ENCODE peak calls at places on chromosomes 3 and 15, in six cellular contexts. L is SJSA1; K is mammary epithelial cell; Y is endodermal cell; R is astrocyte; I is CD8-positive, alpha-beta memory T cell. M is an unnamed sample. For H3K4me1 and H3K9me3, the result is how much of the 10 kb centered on the place peaks cover.

GRCh38 chr15:48802867-48803266 is 8.0 kb downstream of the CEP152 start:
- DNase-seq in R (peak), I (no peak), K (peak), L (peak), Y (no peak), M (no peak)

GRCh38 chr3:35929158-35929557 is 289.8 kb downstream of the ARPP21 start:
- DNase-seq in R (peak), L (no peak), K (no peak), I (no peak), Y (no peak), M (no peak)

GRCh38 chr3:126308394-126309125 is 48.6 kb downstream of the KLF15 start:
- DNase-seq in I (no peak), K (no peak), L (no peak), Y (peak), R (no peak), M (no peak)

GRCh38 chr15:48062476-48062875 is 58.3 kb upstream of the SLC24A5 start:
- DNase-seq in L (peak), R (peak), K (no peak), I (no peak), Y (peak), M (no peak)

GRCh38 chr3:127204841-127205582 is 12.1 kb downstream of the PRR23E start:
- DNase-seq in L (no peak), I (no peak), R (no peak), K (no peak), Y (no peak), M (no peak)

GRCh38 chr3:31562525-31562924 is 29.8 kb downstream of the STT3B start:
- DNase-seq in Y (peak), R (no peak), I (peak), K (no peak), L (no peak), M (peak)

GRCh38 chr3:197181751-197182150 is 116.7 kb downstream of the DLG1 start:
- DNase-seq in Y (no peak), R (peak), L (no peak), I (no peak), K (no peak), M (no peak)

GRCh38 chr3:190225186-190225692 is 97.0 kb downstream of the CLDN1 start:
- DNase-seq in Y (no peak), L (no peak), I (no peak), R (peak), K (peak), M (no peak)

GRCh38 chr15:67564590-67565345 is 22.3 kb downstream of the MAP2K5 start:
- DNase-seq in K (no peak), R (peak), Y (no peak), I (no peak), L (no peak), M (no peak)

GRCh38 chr3:177529716-177530335 is 332.5 kb upstream of the TBL1XR1 start:
- DNase-seq in K (no peak), Y (no peak), L (no peak), R (peak), I (no peak), M (no peak)

GRCh38 chr3:153396581-153396980 is 234.6 kb downstream of the RAP2B start:
- DNase-seq in R (no peak), I (no peak), L (no peak), K (no peak), Y (peak), M (no peak)

GRCh38 chr3:161150001-161150525 is 44.9 kb upstream of the B3GALNT1 start:
- DNase-seq in R (peak), L (no peak), I (no peak), K (no peak), Y (no peak), M (no peak)

GRCh38 chr3:155853214-155854146 is 747 bp downstream of the SLC33A1 start:
- DNase-seq in L (peak), R (peak), Y (peak), K (no peak), I (no peak), M (no peak)

GRCh38 chr3:100169186-100169585 is 54.9 kb upstream of the FILIP1L start:
- DNase-seq in I (no peak), K (no peak), Y (no peak), L (no peak), R (no peak), M (no peak)

GRCh38 chr3:104392327-104392726 is 974.4 kb upstream of the ALCAM start:
- DNase-seq in Y (no peak), R (no peak), L (no peak), K (no peak), I (no peak), M (no peak)

GRCh38 chr15:50476143-50476542 is 51.9 kb downstream of the USP8 start:
- DNase-seq in Y (no peak), I (no peak), K (no peak), R (no peak), L (no peak), M (no peak)

GRCh38 chr15:66619152-66619903 is 53.5 kb upstream of the LCTL start:
- DNase-seq in K (peak), Y (peak), R (peak), L (peak), I (no peak), M (no peak)

GRCh38 chr3:67349551-67350174 is 304.7 kb downstream of the SUCLG2 start:
- DNase-seq in I (no peak), L (no peak), R (peak), K (no peak), Y (no peak), M (no peak)

GRCh38 chr3:39907981-39908380 is 98.6 kb downstream of the MYRIP start:
- DNase-seq in Y (no peak), L (no peak), I (no peak), K (no peak), R (no peak), M (no peak)

GRCh38 chr15:55389276-55389631 is 18.9 kb downstream of the CCPG1 start:
- DNase-seq in R (peak), L (no peak), K (peak), I (no peak), Y (no peak), M (no peak)

GRCh38 chr3:131622726-131623125 is 120.0 kb upstream of the MRPL3 start:
- DNase-seq in K (no peak), I (no peak), R (no peak), Y (no peak), L (no peak), M (no peak)

GRCh38 chr3:141047168-141047567 is 4.0 kb upstream of the SPSB4 start:
- DNase-seq in L (no peak), R (no peak), Y (no peak), K (peak), I (no peak), M (no peak)

GRCh38 chr3:152460936-152461335 is 192.2 kb downstream of the MBNL1 start:
- DNase-seq in L (no peak), I (no peak), K (peak), Y (no peak), R (no peak), M (no peak)

GRCh38 chr15:69951511-69952209 is 146.1 kb downstream of the TLE3 start:
- DNase-seq in R (no peak), L (no peak), Y (no peak), K (no peak), I (no peak), M (no peak)

GRCh38 chr3:65672876-65673815 is 365.6 kb downstream of the MAGI1 start:
- DNase-seq in K (peak), I (no peak), R (no peak), Y (peak), L (peak), M (no peak)

GRCh38 chr3:191740712-191741111 is 279.7 kb downstream of the PYDC2 start:
- DNase-seq in K (no peak), L (no peak), I (no peak), Y (no peak), R (no peak), M (no peak)

GRCh38 chr15:40859206-40859851 is 14.7 kb downstream of the RHOV start:
- DNase-seq in L (peak), K (peak), I (peak), R (peak), Y (peak), M (peak)

DNA sequence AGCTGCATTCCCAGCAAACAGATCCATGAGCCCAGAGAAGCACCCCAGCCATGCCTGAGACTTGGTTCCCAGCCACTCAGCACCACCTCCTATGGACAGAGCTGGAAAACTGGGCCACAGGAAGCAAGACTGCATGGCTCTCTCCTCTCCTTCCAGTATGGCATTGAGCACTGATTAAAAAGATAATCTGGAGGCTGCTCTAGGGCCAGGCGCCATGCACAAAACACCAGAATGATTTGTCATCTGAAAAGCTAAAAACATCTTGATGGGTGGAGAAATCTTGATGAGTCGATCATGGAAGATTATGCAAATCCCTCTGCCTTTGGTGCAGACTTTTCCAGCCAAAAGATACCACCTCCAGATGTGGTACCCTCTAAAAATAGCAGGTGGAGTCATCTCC is 62.7 kb upstream of the MRPS22 start:
- DNase-seq in R (peak), K (no peak), I (no peak), L (no peak), Y (no peak), M (no peak)
- H3K4me1 ChIP-seq in R (under half), K (under half), I (under half), L (under half), Y (under half), M (under half)

GRCh38 chr15:57472861-57473260 is 96.6 kb downstream of the CGNL1 start:
- DNase-seq in R (peak), I (no peak), Y (no peak), K (no peak), L (no peak), M (no peak)

GRCh38 chr15:57481038-57481705 is 104.9 kb downstream of the CGNL1 start:
- DNase-seq in Y (no peak), R (no peak), K (peak), I (no peak), L (no peak), M (no peak)

GRCh38 chr15:57479005-57479404 is 102.7 kb downstream of the CGNL1 start:
- DNase-seq in Y (no peak), I (no peak), K (no peak), L (no peak), R (no peak), M (no peak)

GRCh38 chr15:57476533-57476975 is 100.2 kb downstream of the CGNL1 start:
- DNase-seq in Y (no peak), L (no peak), R (peak), I (no peak), K (peak), M (no peak)

GRCh38 chr15:57477736-57478522 is 101.6 kb downstream of the CGNL1 start:
- DNase-seq in Y (peak), R (no peak), K (no peak), L (no peak), I (no peak), M (no peak)
- H3K27ac ChIP-seq in Y (no peak), R (no peak), K (no peak), L (no peak), I (no peak), M (no peak)

DNA sequence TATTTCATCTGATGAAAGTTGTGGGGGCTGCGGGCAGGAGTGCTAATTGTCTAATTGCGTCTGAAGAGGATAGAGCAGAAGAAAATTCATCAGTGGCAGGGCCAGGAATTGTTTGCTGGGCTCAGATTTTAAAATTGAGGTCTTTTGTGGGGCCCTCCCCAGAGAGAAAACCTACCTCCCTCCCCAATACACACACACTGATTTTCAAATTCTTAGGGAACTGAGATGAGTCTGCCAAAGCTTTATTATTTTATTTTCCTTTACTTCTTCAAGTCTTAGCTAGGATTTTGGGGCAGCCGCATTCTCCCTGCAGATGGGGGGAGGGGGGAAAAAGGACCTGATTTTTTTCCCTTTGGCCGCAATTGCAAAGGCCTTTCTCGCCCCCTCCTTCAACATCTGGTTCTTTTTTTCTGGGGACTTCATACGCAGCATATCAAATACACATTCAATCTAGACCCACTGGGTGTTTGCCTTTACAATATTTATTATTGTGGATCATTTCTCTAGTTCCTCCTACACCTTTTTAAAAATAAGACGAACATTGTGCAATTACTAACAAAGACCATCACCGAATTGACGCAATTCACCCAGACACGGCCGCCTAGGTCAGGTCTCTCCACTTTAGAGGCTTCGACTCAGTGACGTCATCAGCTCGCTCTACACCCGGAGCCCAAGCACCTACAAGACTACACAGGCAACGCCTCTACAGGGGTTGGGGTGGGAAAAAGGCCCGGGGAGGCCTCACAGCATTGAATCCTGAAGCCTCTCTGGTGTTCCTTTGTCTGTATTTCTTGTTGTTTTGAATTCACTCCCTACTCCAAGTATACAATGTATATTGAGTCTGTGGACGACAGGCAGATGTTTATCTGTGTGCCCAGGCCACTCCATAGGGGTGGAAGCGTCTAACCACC is 16.8 kb downstream of the ZIC4 start:
- DNase-seq in L (no peak), R (no peak), I (no peak), Y (peak), K (no peak), M (no peak)
- H3K9me3 ChIP-seq in L (under half), R (under half), I (under half), Y (under half), K (under half), M (under half)

GRCh38 chr15:43799209-43799944 is 643 bp downstream of the SERINC4 start:
- DNase-seq in K (no peak), I (no peak), R (no peak), L (no peak), Y (peak), M (no peak)
- H3K4me1 ChIP-seq in K (under half), I (under half), R (under half), L (under half), Y (under half), M (under half)

GRCh38 chr3:45397754-45398153 is 9.4 kb downstream of the LARS2 start:
- DNase-seq in R (no peak), L (no peak), Y (no peak), K (no peak), I (no peak), M (no peak)
- H3K27ac ChIP-seq in R (no peak), L (no peak), Y (no peak), K (no peak), I (no peak), M (no peak)

GRCh38 chr15:26665950-26666921 is 106.6 kb downstream of the GABRB3 start:
- DNase-seq in R (no peak), K (no peak), I (no peak), Y (peak), L (no peak), M (no peak)
- H3K9me3 ChIP-seq in R (under half), K (under half), I (under half), Y (under half), L (under half), M (under half)

GRCh38 chr3:69252631-69253030 is 130.2 kb upstream of the LMOD3 start:
- DNase-seq in L (no peak), K (peak), I (no peak), Y (no peak), R (no peak), M (no peak)
- H3K4me1 ChIP-seq in L (under half), K (under half), I (under half), Y (under half), R (under half), M (under half)

DNA sequence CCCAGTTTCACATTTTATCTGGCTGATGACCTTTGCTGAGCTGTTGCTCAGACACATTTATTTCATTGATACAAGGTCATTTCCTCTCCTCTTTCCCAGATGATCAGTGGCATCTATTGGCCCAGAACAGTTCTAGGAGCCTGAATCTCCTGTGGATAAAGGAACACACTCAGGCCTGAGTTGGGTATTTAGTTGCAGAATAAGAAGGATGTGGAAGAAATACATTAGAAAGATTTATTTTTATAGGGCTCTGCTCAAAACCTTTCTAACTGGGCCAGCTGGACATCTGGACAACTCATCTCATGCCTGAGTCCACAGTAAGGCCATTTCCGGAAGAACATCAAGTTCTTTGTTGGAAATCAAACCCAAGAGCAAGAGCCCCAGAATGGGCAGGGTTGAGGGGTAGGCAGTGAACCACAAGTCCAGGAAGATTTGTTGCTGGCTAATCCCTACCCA is 19.7 kb upstream of the MFGE8 start:
- DNase-seq in I (no peak), Y (no peak), R (no peak), K (no peak), L (no peak), M (no peak)
- H3K27ac ChIP-seq in I (no peak), Y (no peak), R (no peak), K (no peak), L (no peak), M (no peak)

DNA sequence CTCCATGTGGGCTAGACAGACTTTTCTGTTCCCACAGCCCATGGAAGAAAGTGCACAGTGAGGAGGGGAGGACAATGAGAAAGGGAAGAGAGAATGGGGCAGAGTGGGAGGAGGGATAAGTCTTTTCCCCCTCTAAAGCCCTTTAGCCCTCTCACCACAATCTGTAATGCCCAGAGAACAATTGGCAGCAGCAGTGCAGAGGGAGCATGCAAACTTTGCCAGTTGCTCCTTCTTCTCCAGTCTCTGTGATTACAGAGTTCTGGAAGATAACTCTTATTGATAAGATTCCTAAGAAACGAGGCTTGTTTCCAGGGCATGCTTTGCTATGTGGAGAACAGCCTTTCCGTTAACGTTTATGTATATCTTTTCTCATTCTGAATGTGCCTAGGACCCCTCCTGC is 50.0 kb upstream of the FMN1 start:
- DNase-seq in R (no peak), K (no peak), L (no peak), I (no peak), Y (no peak), M (no peak)
- H3K9me3 ChIP-seq in R (under half), K (under half), L (under half), I (under half), Y (under half), M (under half)

DNA sequence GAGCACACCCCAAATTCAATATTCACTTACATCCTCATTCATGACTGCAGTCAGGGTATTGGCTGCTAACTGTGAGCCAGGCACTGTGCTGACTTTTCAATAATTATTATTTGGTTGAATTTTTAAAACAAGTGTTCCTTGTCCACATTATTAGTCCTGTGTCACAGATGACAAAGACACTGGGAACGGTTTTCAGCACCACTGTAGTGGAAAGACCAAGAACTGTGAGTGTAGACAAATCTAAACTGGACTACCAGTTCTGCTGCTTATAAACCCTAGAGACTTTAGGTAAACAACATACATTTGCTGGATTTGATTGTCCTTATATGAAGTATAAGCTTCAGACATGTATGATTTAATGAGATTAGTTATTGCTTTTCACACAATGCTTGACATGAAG is 197.7 kb upstream of the ROBO2 start:
- DNase-seq in R (no peak), I (no peak), Y (no peak), K (no peak), L (no peak), M (no peak)
- H3K4me1 ChIP-seq in R (under half), I (under half), Y (under half), K (under half), L (under half), M (under half)